ENCODE peak calls at places on chromosomes 3 and 15, in seven cellular contexts. C, A, G, X, S, O and L are unnamed samples.

GRCh38 chr3:123723527-123724168 is 138.8 kb upstream of the HACD2 start:
- DNase-seq in X (peak; percentile 39), A (no peak), G (peak; percentile 84), O (peak; percentile 93), S (peak; percentile 40), C (peak; percentile 39), L (no peak)

GRCh38 chr15:31106495-31107300 is 5.2 kb upstream of the TRPM1 start:
- DNase-seq in X (no peak), G (no peak), A (peak; percentile 67), C (no peak), S (no peak), O (no peak), L (no peak)

GRCh38 chr15:27086800-27087199 is 115.8 kb downstream of the GABRG3 start:
- DNase-seq in O (no peak), A (no peak), G (no peak), C (no peak), S (no peak), X (no peak), L (no peak)

GRCh38 chr15:92200891-92201290 is 192.8 kb upstream of the ST8SIA2 start:
- DNase-seq in S (no peak), O (no peak), A (no peak), G (no peak), X (no peak), C (no peak), L (no peak)

GRCh38 chr3:191238321-191238817 is 39.3 kb downstream of the OSTN start:
- DNase-seq in C (no peak), O (no peak), S (no peak), A (no peak), G (no peak), X (peak; percentile 21), L (no peak)

GRCh38 chr15:90558182-90558581 is 28.5 kb downstream of the CRTC3 start:
- DNase-seq in A (no peak), O (no peak), C (no peak), S (no peak), X (no peak), G (no peak), L (no peak)

GRCh38 chr3:188349276-188349962 is 195.5 kb downstream of the LPP start:
- DNase-seq in C (no peak), S (no peak), O (peak; percentile 52), X (no peak), G (no peak), A (no peak), L (no peak)

GRCh38 chr3:12471228-12471627 is 13.1 kb upstream of the TSEN2 start:
- DNase-seq in C (peak; percentile 73), X (no peak), A (no peak), O (peak; percentile 55), S (no peak), G (no peak), L (no peak)

GRCh38 chr15:28912422-28912821 is 26.6 kb downstream of the APBA2 start:
- DNase-seq in G (peak; percentile 72), C (no peak), A (no peak), X (no peak), S (peak; percentile 14), O (no peak), L (no peak)